ENCODE peak calls at places on chromosome 22, in eight cellular contexts. N is naive thymus-derived CD4-positive, alpha-beta T cell; A is CD4-positive, CD25-positive, alpha-beta regulatory T cell; F is Caco-2; L is uterus; B is neuronal stem cell; O is GM23248; E is SJCRH30. G is an unnamed sample. For H3K9me3, the result is how much of the 10 kb centered on the place peaks cover.

GRCh38 chr22:24115247-24116207 is 65.8 kb upstream of the SUSD2 start:
- DNase-seq in N (no peak), A (no peak), F (no peak), L (no peak), B (no peak), O (no peak), E (no peak), G (no peak)

GRCh38 chr22:42397332-42398246 is 34.6 kb downstream of the NFAM1 start:
- DNase-seq in N (no peak), A (no peak), F (no peak), L (no peak), B (no peak), O (no peak), E (no peak), G (no peak)

GRCh38 chr22:20646377-20646776 is 127.5 kb upstream of the SERPIND1 start:
- DNase-seq in N (no peak), A (no peak), F (no peak), L (no peak), B (no peak), O (no peak), E (no peak), G (no peak)

GRCh38 chr22:20650294-20651207 is 123.4 kb upstream of the SERPIND1 start:
- DNase-seq in N (no peak), A (no peak), F (no peak), L (no peak), B (no peak), O (no peak), E (no peak), G (no peak)

GRCh38 chr22:24008381-24009226 is 2.5 kb upstream of the CABIN1 start:
- DNase-seq in N (no peak), A (no peak), F (no peak), L (no peak), B (no peak), O (no peak), E (no peak), G (no peak)

GRCh38 chr22:23404689-23405365 is 175.3 kb downstream of the IGLL1 start:
- DNase-seq in N (no peak), A (no peak), F (no peak), L (no peak), B (peak), O (peak), E (peak), G (no peak)

GRCh38 chr22:38802671-38803121 is 8.8 kb upstream of the DNAL4 start:
- DNase-seq in N (no peak), A (no peak), F (no peak), L (peak), B (no peak), O (peak), E (no peak), G (no peak)

GRCh38 chr22:44483878-44484277 is 14.2 kb downstream of the RTL6 start:
- DNase-seq in N (no peak), A (no peak), F (no peak), L (no peak), B (no peak), O (no peak), E (no peak), G (no peak)

GRCh38 chr22:37498289-37498909 is 12.2 kb upstream of the MFNG start:
- DNase-seq in N (peak), A (peak), F (peak), L (no peak), B (peak), O (no peak), E (peak), G (peak)

GRCh38 chr22:20591660-20592310 is 84.4 kb downstream of the MED15 start:
- DNase-seq in N (no peak), A (no peak), F (peak), L (no peak), B (peak), O (no peak), E (peak), G (no peak)

GRCh38 chr22:26479043-26479791 is 4.4 kb downstream of the HPS4 start:
- DNase-seq in N (no peak), A (peak), F (no peak), L (no peak), B (no peak), O (no peak), E (no peak), G (no peak)

GRCh38 chr22:49574205-49574604 is 253.5 kb downstream of the BRD1 start:
- DNase-seq in N (no peak), A (no peak), F (no peak), L (no peak), B (no peak), O (no peak), E (no peak), G (no peak)

GRCh38 chr22:49576241-49577141 is 251.2 kb downstream of the BRD1 start:
- DNase-seq in N (no peak), A (no peak), F (no peak), L (no peak), B (no peak), O (no peak), E (no peak), G (no peak)

GRCh38 chr22:49577168-49578060 is 250.3 kb downstream of the BRD1 start:
- DNase-seq in N (no peak), A (no peak), F (peak), L (no peak), B (no peak), O (no peak), E (no peak), G (no peak)

GRCh38 chr22:49574861-49575702 is 252.6 kb downstream of the BRD1 start:
- DNase-seq in N (no peak), A (no peak), F (no peak), L (no peak), B (no peak), O (no peak), E (no peak), G (no peak)

GRCh38 chr22:49575703-49576081 is 252.0 kb downstream of the BRD1 start:
- DNase-seq in N (no peak), A (no peak), F (no peak), L (no peak), B (no peak), O (no peak), E (no peak), G (no peak)
- H3K9me3 ChIP-seq in N (under half), A (under half), F (under half), L (under half), B (under half), O (under half), E (under half), G (under half)

GRCh38 chr22:49211176-49211575 is 616.5 kb downstream of the BRD1 start:
- DNase-seq in N (no peak), A (no peak), F (no peak), L (peak), B (no peak), O (no peak), E (no peak), G (no peak)
- H3K9me3 ChIP-seq in N (under half), A (under half), F (under half), L (under half), B (under half), O (under half), E (under half), G (under half)

GRCh38 chr22:36295247-36295646 is 42.3 kb downstream of the APOL1 start:
- DNase-seq in N (no peak), A (no peak), F (no peak), L (no peak), B (no peak), O (no peak), E (no peak), G (no peak)

GRCh38 chr22:36298118-36298517 is 45.2 kb downstream of the APOL1 start:
- DNase-seq in N (no peak), A (no peak), F (no peak), L (no peak), B (no peak), O (no peak), E (no peak), G (no peak)

GRCh38 chr22:36297568-36297967 is 44.6 kb downstream of the APOL1 start:
- DNase-seq in N (no peak), A (no peak), F (no peak), L (no peak), B (no peak), O (no peak), E (no peak), G (no peak)

GRCh38 chr22:36294801-36295200 is 41.9 kb downstream of the APOL1 start:
- DNase-seq in N (no peak), A (no peak), F (no peak), L (no peak), B (no peak), O (no peak), E (no peak), G (no peak)

GRCh38 chr22:36296690-36297089 is 43.8 kb downstream of the APOL1 start:
- DNase-seq in N (no peak), A (no peak), F (no peak), L (no peak), B (no peak), O (no peak), E (no peak), G (no peak)
- H3K9me3 ChIP-seq in N (under half), A (under half), F (under half), L (under half), B (under half), O (under half), E (under half), G (under half)

DNA sequence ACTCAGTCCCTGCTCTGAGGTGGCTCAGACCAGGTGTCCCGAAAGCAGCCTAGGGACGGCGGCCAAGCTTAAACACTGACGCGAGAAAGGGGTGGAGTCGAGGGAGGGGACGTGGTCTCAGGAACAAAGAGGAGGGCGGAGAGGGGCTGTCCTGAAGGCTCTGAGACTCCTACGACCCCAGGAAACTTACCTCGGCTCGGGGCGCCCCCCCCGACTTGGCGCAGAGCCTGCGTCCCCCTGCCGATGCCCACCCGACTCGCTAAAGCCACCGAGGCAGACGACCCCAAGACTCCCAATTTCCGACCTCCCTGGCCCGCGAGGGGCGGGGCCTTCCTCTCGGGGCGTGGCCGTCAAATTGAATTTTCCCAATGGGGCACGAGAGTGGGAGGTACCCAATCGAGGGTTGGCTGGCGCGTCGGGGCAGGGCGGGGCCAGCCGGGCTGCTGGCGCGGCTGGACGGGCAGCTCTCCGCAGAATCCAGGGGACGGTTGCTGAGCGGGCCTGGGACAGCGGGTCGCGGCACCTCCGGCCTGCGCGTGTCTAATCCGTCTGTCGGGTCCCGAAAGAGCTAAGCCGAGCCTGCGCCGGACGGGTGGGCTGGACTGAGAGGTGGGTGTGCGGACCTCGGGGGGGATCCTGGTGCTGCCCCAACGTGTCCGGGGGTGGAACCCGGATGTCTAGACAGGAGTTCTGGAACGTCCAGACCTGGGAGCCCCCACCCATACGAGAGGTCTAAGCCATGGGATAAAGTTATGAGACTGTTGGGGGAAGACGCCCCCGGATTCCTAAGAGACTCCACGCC is at the start of gene SMTN:
- DNase-seq in N (peak), A (peak), F (peak), L (peak), B (peak), O (peak), E (peak), G (peak)
- H3K9me3 ChIP-seq in N (under half), A (under half), F (under half), L (under half), B (under half), O (under half), E (under half), G (under half)

GRCh38 chr22:11627436-11627797 is 3900.6 kb upstream of the OR11H1 start:
- DNase-seq in N (no peak), A (no peak), F (no peak), L (no peak), B (no peak), O (no peak), E (no peak), G (no peak)
- H3K9me3 ChIP-seq in N (under half), A (half or more), F (under half), L (under half), B (under half), O (under half), E (under half), G (under half)

GRCh38 chr22:48564995-48565394 is 1262.7 kb downstream of the BRD1 start:
- DNase-seq in N (no peak), A (no peak), F (no peak), L (no peak), B (no peak), O (no peak), E (no peak), G (no peak)

GRCh38 chr22:48566741-48567140 is 1260.9 kb downstream of the BRD1 start:
- DNase-seq in N (no peak), A (no peak), F (no peak), L (no peak), B (no peak), O (peak), E (no peak), G (no peak)

GRCh38 chr22:48567213-48567975 is 1260.3 kb downstream of the BRD1 start:
- DNase-seq in N (no peak), A (no peak), F (no peak), L (no peak), B (no peak), O (peak), E (no peak), G (no peak)

GRCh38 chr22:48563966-48564330 is 1263.7 kb downstream of the BRD1 start:
- DNase-seq in N (no peak), A (no peak), F (no peak), L (no peak), B (no peak), O (no peak), E (no peak), G (no peak)

DNA sequence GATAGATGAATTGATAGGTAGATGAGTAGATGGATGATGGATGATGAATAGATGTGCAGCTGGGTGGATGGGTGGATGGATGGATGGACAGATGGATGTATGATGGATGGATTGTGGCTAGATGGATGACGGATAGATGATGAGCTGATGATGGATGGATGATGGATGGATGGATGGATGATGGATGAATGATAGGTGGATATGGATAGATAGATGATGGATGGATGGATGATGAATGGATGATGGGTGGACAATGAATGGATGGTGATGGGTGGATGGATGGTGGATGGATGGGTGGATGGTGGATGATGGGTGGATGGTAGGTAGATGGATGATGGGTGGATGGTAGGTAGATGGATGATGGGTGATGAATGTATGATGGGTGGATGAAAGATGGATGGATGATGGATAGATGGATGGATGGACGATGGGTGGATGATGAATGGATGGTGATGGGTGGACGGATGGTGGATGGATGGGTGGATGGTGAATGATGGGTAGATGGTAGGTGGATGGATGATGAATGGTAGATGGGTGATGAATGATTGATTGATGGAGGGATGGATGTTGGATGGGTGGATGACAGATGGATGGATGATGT is 1261.7 kb downstream of the BRD1 start:
- DNase-seq in N (no peak), A (no peak), F (no peak), L (no peak), B (no peak), O (no peak), E (no peak), G (no peak)
- H3K9me3 ChIP-seq in N (under half), A (under half), F (under half), L (under half), B (under half), O (under half), E (under half), G (under half)

DNA sequence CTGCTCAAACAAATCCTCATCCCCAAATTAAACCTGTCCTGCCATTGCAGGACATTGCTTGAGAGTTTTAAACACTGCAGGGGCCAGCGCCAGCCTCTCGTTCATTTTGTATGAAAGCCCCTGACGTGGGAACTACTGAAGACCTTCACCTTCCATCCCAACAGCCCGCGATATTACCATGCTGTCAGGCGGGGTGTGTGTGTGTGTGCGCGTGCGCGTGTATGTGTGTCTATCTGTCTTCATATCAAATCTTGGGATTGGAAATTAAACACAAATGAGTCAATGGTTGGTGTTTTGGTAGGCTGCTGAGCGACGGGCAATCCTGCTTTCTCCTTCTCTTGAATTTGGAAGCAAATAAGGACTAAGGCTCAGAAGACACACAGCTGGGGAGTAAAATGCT is 776.9 kb downstream of the TBC1D22A start:
- DNase-seq in N (no peak), A (no peak), F (no peak), L (no peak), B (no peak), O (no peak), E (no peak), G (no peak)
- H3K9me3 ChIP-seq in N (under half), A (under half), F (under half), L (under half), B (under half), O (under half), E (under half), G (under half)

DNA sequence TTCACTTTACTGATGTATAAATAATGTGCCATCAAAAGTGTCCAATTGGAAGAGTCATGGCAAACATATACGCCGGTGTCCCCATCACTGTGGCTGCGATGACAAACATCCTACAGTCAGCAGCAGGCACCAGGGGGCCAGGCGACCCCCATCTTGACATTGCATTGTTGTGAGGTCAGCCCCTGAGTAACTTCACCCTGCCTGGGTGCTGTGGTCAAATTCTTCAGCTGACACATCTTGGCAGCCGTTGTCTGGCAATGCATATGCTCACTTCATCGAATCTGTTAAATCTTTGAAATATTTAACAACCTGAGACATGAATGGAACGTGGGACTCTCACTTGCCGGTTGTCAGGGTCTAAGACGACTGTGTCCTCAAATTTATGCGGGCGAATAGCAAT is 430.9 kb downstream of the BRD1 start:
- DNase-seq in N (no peak), A (no peak), F (no peak), L (no peak), B (no peak), O (no peak), E (no peak), G (no peak)
- H3K9me3 ChIP-seq in N (under half), A (under half), F (under half), L (under half), B (under half), O (under half), E (under half), G (under half)

G was measured in T-helper 17 cell.